ENCODE peak calls at places on chromosomes 16 and 17, in five cellular contexts. Q, C, S, K and X are unnamed samples. For H3K9me3 and H3K27me3, the result is how much of the 10 kb centered on the place peaks cover.

GRCh38 chr17:30921544-30922196 is at the start of gene ADAP2:
- DNase-seq in C (peak), Q (peak), S (peak), K (peak), X (no peak)

GRCh38 chr17:550041-550398 is 164.6 kb downstream of the VPS53 start:
- DNase-seq in K (no peak), C (no peak), Q (no peak), S (no peak), X (no peak)

GRCh38 chr17:77439382-77440013 is 298.7 kb downstream of the SEC14L1 start:
- DNase-seq in S (no peak), C (no peak), Q (no peak), K (no peak), X (no peak)

GRCh38 chr17:47982091-47982617 is 11.2 kb downstream of the CDK5RAP3 start:
- DNase-seq in K (no peak), C (no peak), S (no peak), Q (no peak), X (no peak)

GRCh38 chr16:81601008-81601428 is 156.4 kb downstream of the CMIP start:
- DNase-seq in C (no peak), Q (no peak), S (no peak), K (no peak), X (no peak)

GRCh38 chr17:64466019-64466735 is 17.3 kb downstream of the MILR1 start:
- DNase-seq in Q (no peak), K (no peak), C (no peak), S (no peak), X (no peak)

GRCh38 chr16:78321611-78322010 is 222.2 kb downstream of the WWOX start:
- DNase-seq in Q (no peak), S (no peak), C (no peak), K (no peak), X (no peak)

GRCh38 chr17:56292010-56292409 is 138.7 kb downstream of the ANKFN1 start:
- DNase-seq in Q (no peak), K (no peak), S (no peak), C (no peak), X (no peak)

GRCh38 chr16:84726670-84727467 is 27.1 kb downstream of the USP10 start:
- DNase-seq in Q (peak), C (peak), K (no peak), S (peak), X (no peak)

GRCh38 chr17:69716571-69716970 is 302.1 kb downstream of the MAP2K6 start:
- DNase-seq in S (no peak), C (no peak), Q (no peak), K (no peak), X (no peak)

GRCh38 chr17:17048106-17048505 is 5.8 kb downstream of the MPRIP start:
- DNase-seq in S (no peak), C (peak), K (no peak), Q (no peak), X (no peak)

GRCh38 chr17:1951920-1952319 is 73.2 kb downstream of the RTN4RL1 start:
- DNase-seq in K (no peak), Q (no peak), S (no peak), C (no peak), X (no peak)

GRCh38 chr16:57151369-57151768 is 34.5 kb downstream of the PSME3IP1 start:
- DNase-seq in Q (no peak), C (no peak), K (no peak), S (no peak), X (no peak)
- H3K27ac ChIP-seq in Q (no peak), C (no peak), K (no peak), S (no peak), X (no peak)

DNA sequence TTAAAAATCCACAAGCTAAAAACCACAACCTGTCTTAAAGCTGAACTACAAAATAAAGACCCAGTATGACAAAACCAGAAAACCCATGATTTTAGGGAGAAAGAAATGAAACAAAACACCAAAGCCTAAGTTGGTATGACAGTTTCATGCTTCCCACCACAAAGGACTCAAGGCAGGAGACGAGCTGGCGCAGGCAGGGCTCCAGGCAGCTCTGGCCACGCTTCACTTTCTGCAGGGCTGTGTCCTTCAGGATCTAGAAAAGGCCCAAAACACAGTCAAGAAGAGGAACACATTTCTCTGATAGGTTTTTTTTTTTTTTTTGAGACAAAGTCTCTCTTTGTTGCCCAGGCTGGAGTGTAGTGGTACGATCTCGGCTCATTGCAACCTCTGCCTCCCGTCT is 75.3 kb downstream of the WDR59 start:
- DNase-seq in Q (no peak), C (no peak), S (no peak), K (no peak), X (no peak)
- H3K9me3 ChIP-seq in Q (under half), C (under half), S (under half), K (under half), X (under half)

GRCh38 chr17:71325886-71326285 is 794.9 kb upstream of the SOX9 start:
- DNase-seq in Q (no peak), K (no peak), C (no peak), S (no peak), X (no peak)
- H3K27me3 ChIP-seq in Q (under half), K (under half), C (under half), S (under half), X (under half)

DNA sequence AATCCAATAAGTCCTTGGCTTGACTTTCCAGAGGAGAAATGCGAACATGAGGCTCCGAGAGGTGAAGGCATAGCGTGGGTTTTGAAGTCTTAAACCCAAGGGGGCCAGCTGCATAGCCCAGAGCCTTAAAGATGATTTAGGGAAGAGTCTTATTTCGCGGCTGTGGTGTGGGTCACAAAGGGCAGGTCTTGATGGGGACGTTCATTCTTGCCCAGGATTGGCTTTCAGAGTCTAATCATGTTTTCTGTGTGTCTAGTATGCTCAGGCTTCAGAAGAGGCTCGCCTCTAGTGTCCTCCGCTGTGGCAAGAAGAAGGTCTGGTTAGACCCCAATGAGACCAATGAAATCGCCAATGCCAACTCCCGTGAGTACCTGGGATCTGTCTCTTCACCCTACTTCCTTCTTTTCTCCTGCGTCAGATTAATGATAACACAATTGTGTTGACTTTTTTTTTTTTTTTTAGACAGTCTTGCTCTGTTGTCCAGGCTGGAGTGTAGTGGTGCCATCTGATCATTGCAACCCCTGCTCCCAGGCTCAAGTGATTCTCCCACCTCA is 951 bp downstream of the RPL19 start:
- DNase-seq in S (no peak), K (no peak), C (no peak), Q (no peak), X (no peak)
- H3K27ac ChIP-seq in S (peak), K (peak), C (peak), Q (peak), X (peak)